ENCODE peak calls at places on chromosomes 6 and 20, in six cellular contexts. V is mesothelial cell of epicardium; A is skeletal muscle cell; Q is glutamatergic neuron; G is stimulated activated naive B cell treated with anti-CD40 and anti-IgM and Interleukin-4, amounts not matched to agents 10 μg/mL and 1 μg/mL and 100 μg/mL, for 72 hours; T is occipital lobe. S is an unnamed sample.

GRCh38 chr6:106805017-106805335 is 169.6 kb downstream of the CD24 start:
- DNase-seq in V (no peak), Q (no peak), G (no peak), A (no peak), T (no peak), S (no peak)

GRCh38 chr20:63597651-63598478 is 23.8 kb upstream of the HELZ2 start:
- DNase-seq in A (no peak), Q (no peak), V (no peak), G (no peak), T (no peak), S (no peak)

GRCh38 chr20:20668639-20669038 is 43.8 kb downstream of the RALGAPA2 start:
- DNase-seq in Q (no peak), A (no peak), T (no peak), G (peak), V (no peak), S (no peak)

GRCh38 chr6:100620085-100620484 is 155.4 kb upstream of the SIM1 start:
- DNase-seq in A (peak), G (no peak), Q (no peak), T (no peak), V (no peak), S (no peak)

GRCh38 chr6:26260791-26261484 is 104.1 kb upstream of the BTN3A2 start:
- DNase-seq in Q (no peak), G (no peak), V (no peak), A (no peak), T (no peak), S (no peak)

GRCh38 chr20:17887331-17888030 is 81.1 kb downstream of the SNX5 start:
- DNase-seq in V (no peak), A (no peak), G (no peak), T (no peak), Q (no peak), S (peak)

GRCh38 chr20:48771542-48771941 is 56.3 kb downstream of the PREX1 start:
- DNase-seq in Q (no peak), A (no peak), G (no peak), T (no peak), V (no peak), S (peak)

GRCh38 chr6:47464052-47464451 is 13.5 kb upstream of the CD2AP start:
- DNase-seq in T (no peak), Q (no peak), A (no peak), G (no peak), V (no peak), S (no peak)

GRCh38 chr6:45663181-45664180 is 285.7 kb upstream of the SUPT3H start:
- DNase-seq in V (no peak), T (peak), Q (peak), A (no peak), G (peak), S (no peak)

GRCh38 chr6:44342489-44342888 is at the start of gene SPATS1:
- DNase-seq in G (no peak), V (no peak), Q (peak), A (no peak), T (no peak), S (no peak)

GRCh38 chr20:18019068-18019467 is 38.6 kb downstream of the OVOL2 start:
- DNase-seq in V (no peak), G (no peak), Q (no peak), T (no peak), A (no peak), S (no peak)